ENCODE peak calls at places on chromosomes 2 and 18, in seven cellular contexts. Y is sigmoid colon, V is HCT116, Z is H9, X is IMR-90, L is thyroid gland, B is heart left ventricle. O is an unnamed sample.
A peak's percentile ranks its signal among the peaks of the same experiment; 100 is the strongest.

GRCh38 chr2:202635441-202636296 is 900 bp downstream of the FAM117B start:
- DNase-seq in B (peak; percentile 81), V (peak; percentile 34), L (peak; percentile 82), X (peak; percentile 34), Z (peak; percentile 88), Y (peak; percentile 80), O (peak; percentile 80)

GRCh38 chr2:207239222-207239674 is 73.5 kb upstream of the KLF7 start:
- DNase-seq in X (peak; percentile 100), V (no peak), B (peak; percentile 42), Z (no peak), L (peak; percentile 9), Y (peak; percentile 85), O (no peak)

GRCh38 chr2:37827911-37828411 is 97.1 kb upstream of the RMDN2 start:
- DNase-seq in V (no peak), Y (no peak), X (peak; percentile 89), Z (no peak), B (peak; percentile 58), L (peak; percentile 3), O (no peak)

GRCh38 chr2:99648115-99648850 is 158.5 kb upstream of the REV1 start:
- DNase-seq in L (no peak), B (no peak), Z (no peak), Y (no peak), X (peak; percentile 86), V (no peak), O (no peak)

GRCh38 chr18:21722687-21723086 is 17.9 kb upstream of the MIB1 start:
- DNase-seq in V (no peak), Y (no peak), X (no peak), Z (no peak), L (no peak), B (no peak), O (no peak)

GRCh38 chr2:55595536-55595935 is 21.9 kb downstream of the PPP4R3B start:
- DNase-seq in X (no peak), Z (no peak), B (no peak), V (no peak), Y (no peak), L (no peak), O (no peak)

GRCh38 chr18:46264255-46264654 is 160.1 kb downstream of the HAUS1 start:
- DNase-seq in Y (no peak), V (peak; percentile 16), B (no peak), Z (no peak), L (no peak), X (no peak), O (no peak)

GRCh38 chr2:16264931-16265540 is 324.7 kb downstream of the MYCN start:
- DNase-seq in V (no peak), Y (no peak), Z (no peak), X (no peak), L (no peak), B (no peak), O (no peak)

GRCh38 chr2:216633616-216634316 is 546 bp downstream of the IGFBP2 start:
- DNase-seq in X (no peak), B (no peak), L (peak; percentile 61), Y (no peak), Z (peak; percentile 47), V (no peak), O (no peak)

GRCh38 chr2:27123302-27124150 is at the start of gene ABHD1:
- DNase-seq in V (no peak), Y (peak; percentile 79), B (peak; percentile 76), X (no peak), Z (peak; percentile 67), L (peak; percentile 65), O (peak; percentile 29)

GRCh38 chr2:36489296-36489695 is 108.7 kb downstream of the FEZ2 start:
- DNase-seq in L (no peak), Z (no peak), V (no peak), X (peak; percentile 78), Y (no peak), B (no peak), O (no peak)

GRCh38 chr2:165328272-165328671 is 89.1 kb downstream of the SCN2A start:
- DNase-seq in Z (no peak), L (no peak), X (no peak), V (no peak), B (no peak), Y (no peak), O (peak; percentile 0)

GRCh38 chr2:186644791-186645190 is 49.1 kb upstream of the FAM171B start:
- DNase-seq in V (no peak), Z (no peak), L (no peak), B (no peak), Y (no peak), X (no peak), O (no peak)

GRCh38 chr2:60633615-60634014 is 80.2 kb upstream of the BCL11A start:
- DNase-seq in X (no peak), Y (no peak), B (no peak), Z (no peak), V (no peak), L (no peak), O (no peak)

GRCh38 chr2:183868707-183869106 is 729.6 kb upstream of the ZNF804A start:
- DNase-seq in B (no peak), V (no peak), Y (no peak), Z (no peak), L (no peak), X (no peak), O (no peak)

GRCh38 chr18:3015203-3015590 is 2.3 kb upstream of the LPIN2 start:
- DNase-seq in X (peak; percentile 84), L (no peak), Y (no peak), V (peak; percentile 61), Z (no peak), B (no peak), O (no peak)

GRCh38 chr2:153072077-153072476 is 353.7 kb downstream of the ARL6IP6 start:
- DNase-seq in X (no peak), V (no peak), L (no peak), Y (no peak), B (no peak), Z (no peak), O (no peak)

GRCh38 chr18:6859676-6860422 is 130.3 kb downstream of the ARHGAP28 start:
- DNase-seq in B (no peak), Y (no peak), Z (no peak), V (no peak), L (no peak), X (peak; percentile 39), O (no peak)

GRCh38 chr2:84424152-84424551 is 34.9 kb downstream of the SUCLG1 start:
- DNase-seq in V (no peak), X (peak; percentile 33), L (no peak), Z (no peak), Y (no peak), B (no peak), O (no peak)
- TF ChIP-seq CTCF in V (peak; percentile 4), X (peak; percentile 66), L (peak; percentile 60), Z (peak; percentile 67), Y (no peak), B (peak; percentile 43), O (peak; percentile 49)

GRCh38 chr2:68365087-68365486 is at the start of gene PLEK:
- DNase-seq in Z (no peak), B (peak; percentile 38), V (no peak), X (no peak), L (no peak), Y (peak; percentile 79), O (no peak)

GRCh38 chr2:68367918-68368656 is 3.0 kb downstream of the PLEK start:
- DNase-seq in L (no peak), B (no peak), Y (no peak), V (no peak), Z (no peak), X (no peak), O (no peak)

GRCh38 chr2:68368657-68369339 is 3.7 kb downstream of the PLEK start:
- DNase-seq in L (no peak), X (peak; percentile 81), B (no peak), Y (no peak), Z (no peak), V (no peak), O (no peak)

GRCh38 chr2:68363731-68364130 is 1.4 kb upstream of the PLEK start:
- DNase-seq in L (no peak), B (no peak), X (no peak), V (no peak), Y (no peak), Z (no peak), O (no peak)

GRCh38 chr2:68366083-68366560 is 1.0 kb downstream of the PLEK start:
- DNase-seq in X (no peak), L (no peak), Y (no peak), B (no peak), Z (no peak), V (no peak), O (no peak)
- H3K27ac ChIP-seq in X (no peak overlapping the region), L (no peak overlapping the region), Y (no peak overlapping the region), B (no peak overlapping the region), Z (no peak overlapping the region), V (no peak overlapping the region), O (no peak overlapping the region)

DNA sequence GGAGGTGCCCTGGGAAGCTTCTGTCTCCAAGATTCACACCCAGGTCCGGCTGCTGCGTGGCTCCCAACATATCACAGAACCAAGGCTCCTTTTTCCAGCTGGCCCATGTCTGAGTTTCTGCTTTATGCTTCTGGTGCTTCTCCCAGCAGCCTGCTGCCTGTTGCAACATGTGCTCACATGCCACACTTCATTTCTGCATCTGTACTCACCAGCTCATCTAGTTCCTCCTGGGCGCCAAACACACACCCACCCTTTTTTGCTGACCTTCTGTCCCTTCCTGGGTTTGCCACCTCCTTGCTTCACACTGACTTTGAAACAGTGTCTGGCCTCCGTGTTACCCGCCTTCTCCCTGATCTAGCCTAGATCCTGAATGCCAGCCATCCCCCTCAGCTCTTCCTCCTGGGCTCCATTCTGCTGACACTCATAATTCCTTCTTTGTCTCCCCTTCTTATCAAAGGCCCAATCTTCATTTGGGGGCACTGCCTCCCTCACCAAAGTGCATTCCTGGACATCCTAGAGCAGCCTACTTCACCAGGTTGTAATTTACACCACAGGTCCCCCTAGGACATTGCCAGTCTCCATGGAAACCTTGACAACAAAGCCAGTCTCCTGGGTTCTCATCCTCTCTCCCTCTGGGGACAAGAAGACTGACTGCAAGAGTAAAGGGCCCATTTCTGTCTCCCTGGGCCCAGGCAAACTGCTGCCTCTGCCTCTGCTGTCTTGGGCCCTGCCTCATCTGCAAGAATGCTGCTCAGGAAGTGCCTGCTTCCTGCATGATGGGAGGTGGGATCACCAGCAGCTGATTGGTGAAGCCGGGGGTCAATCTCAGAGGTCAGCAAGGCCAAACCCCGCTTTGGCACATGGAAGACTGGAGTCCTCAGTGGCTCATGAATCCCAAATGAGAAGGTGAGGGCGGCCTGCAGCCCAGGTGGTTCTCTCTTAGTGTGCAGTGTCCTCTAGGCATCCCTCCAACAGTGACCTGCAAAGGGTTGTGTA is 13.9 kb upstream of the PROM2 start:
- DNase-seq in B (no peak), Z (no peak), Y (no peak), X (peak; percentile 7), V (no peak), L (no peak), O (no peak)
- H3K9me3 ChIP-seq in B (peaks cover 13% of the 10 kb centered on the region), Z (no peaks in the 10 kb centered on the region), Y (no peaks in the 10 kb centered on the region), X (peaks cover 2% of the 10 kb centered on the region), V (no peaks in the 10 kb centered on the region), L (no peaks in the 10 kb centered on the region), O (peaks cover 4% of the 10 kb centered on the region)

GRCh38 chr2:73035899-73036778 is 35.4 kb downstream of the SFXN5 start:
- DNase-seq in X (no peak), L (no peak), Y (no peak), B (no peak), Z (peak; percentile 79), V (peak; percentile 16), O (no peak)
- TF ChIP-seq CTCF in X (no peak), L (no peak), Y (no peak), B (no peak), Z (peak; percentile 67), V (peak; percentile 36), O (no peak)

GRCh38 chr2:52597361-52597760 is 1170.2 kb upstream of the CHAC2 start:
- DNase-seq in B (no peak), L (no peak), V (no peak), Z (no peak), X (peak; percentile 12), Y (no peak), O (no peak)
- H3K27ac ChIP-seq in B (no peak overlapping the region), L (no peak overlapping the region), V (no peak overlapping the region), Z (no peak overlapping the region), X (no peak overlapping the region), Y (no peak overlapping the region), O (no peak overlapping the region)

GRCh38 chr2:177467646-177468045 is 75.1 kb downstream of the AGPS start:
- DNase-seq in Z (no peak), Y (no peak), L (no peak), B (no peak), X (peak; percentile 76), V (no peak), O (no peak)
- H3K9me3 ChIP-seq in Z (peaks cover 13% of the 10 kb centered on the region), Y (peaks cover 8% of the 10 kb centered on the region), L (no peaks in the 10 kb centered on the region), B (peaks cover 19% of the 10 kb centered on the region), X (no peaks in the 10 kb centered on the region), V (no peaks in the 10 kb centered on the region), O (peaks cover 7% of the 10 kb centered on the region)

O was measured in CD4-positive, alpha-beta T cell.